ENCODE peak calls at places on chromosome 22, in six cellular contexts. One of them, this sample, is unnamed.

GRCh38 chr22:45585437-45585755 is 82.7 kb downstream of the FBLN1 start:
- DNase-seq in GM04503: no peak
- DNase-seq in endothelial cell: no peak
- DNase-seq in stimulated activated CD4-positive, alpha-beta T cell treated with anti-CD3 and anti-CD28 coated beads, Interleukin-15, amount 100 ng/mL, for 24 hours: no peak
- DNase-seq in neural crest cell: no peak
- DNase-seq in cardiac muscle cell: no peak
- DNase-seq in this sample: no peak

GRCh38 chr22:50313600-50313999 is 6.2 kb upstream of the PLXNB2 start:
- DNase-seq in GM04503: no peak
- DNase-seq in endothelial cell: no peak
- DNase-seq in stimulated activated CD4-positive, alpha-beta T cell treated with anti-CD3 and anti-CD28 coated beads, Interleukin-15, amount 100 ng/mL, for 24 hours: no peak
- DNase-seq in neural crest cell: no peak
- DNase-seq in cardiac muscle cell: no peak
- DNase-seq in this sample: no peak

GRCh38 chr22:49963647-49964026 is 3.1 kb downstream of the PIM3 start:
- DNase-seq in GM04503: no peak
- DNase-seq in endothelial cell: no peak
- DNase-seq in stimulated activated CD4-positive, alpha-beta T cell treated with anti-CD3 and anti-CD28 coated beads, Interleukin-15, amount 100 ng/mL, for 24 hours: no peak
- DNase-seq in neural crest cell: no peak
- DNase-seq in cardiac muscle cell: no peak
- DNase-seq in this sample: no peak

GRCh38 chr22:35538801-35539321 is 1.8 kb upstream of the RASD2 start:
- DNase-seq in GM04503: no peak
- DNase-seq in endothelial cell: peak
- DNase-seq in stimulated activated CD4-positive, alpha-beta T cell treated with anti-CD3 and anti-CD28 coated beads, Interleukin-15, amount 100 ng/mL, for 24 hours: peak
- DNase-seq in neural crest cell: peak
- DNase-seq in cardiac muscle cell: peak
- DNase-seq in this sample: peak

GRCh38 chr22:24437091-24437490 is 9.7 kb downstream of the ADORA2A start:
- DNase-seq in GM04503: no peak
- DNase-seq in endothelial cell: no peak
- DNase-seq in stimulated activated CD4-positive, alpha-beta T cell treated with anti-CD3 and anti-CD28 coated beads, Interleukin-15, amount 100 ng/mL, for 24 hours: no peak
- DNase-seq in neural crest cell: no peak
- DNase-seq in cardiac muscle cell: no peak
- DNase-seq in this sample: no peak

GRCh38 chr22:35894937-35895708 is 133.5 kb downstream of the RBFOX2 start:
- DNase-seq in GM04503: peak
- DNase-seq in endothelial cell: no peak
- DNase-seq in stimulated activated CD4-positive, alpha-beta T cell treated with anti-CD3 and anti-CD28 coated beads, Interleukin-15, amount 100 ng/mL, for 24 hours: no peak
- DNase-seq in neural crest cell: no peak
- DNase-seq in cardiac muscle cell: peak
- DNase-seq in this sample: no peak

GRCh38 chr22:21000215-21000986 is 1.5 kb downstream of the THAP7 start:
- DNase-seq in GM04503: no peak
- DNase-seq in endothelial cell: no peak
- DNase-seq in stimulated activated CD4-positive, alpha-beta T cell treated with anti-CD3 and anti-CD28 coated beads, Interleukin-15, amount 100 ng/mL, for 24 hours: peak
- DNase-seq in neural crest cell: no peak
- DNase-seq in cardiac muscle cell: no peak
- DNase-seq in this sample: peak

GRCh38 chr22:21693333-21693998 is 27.7 kb downstream of the PPIL2 start:
- DNase-seq in GM04503: no peak
- DNase-seq in endothelial cell: no peak
- DNase-seq in stimulated activated CD4-positive, alpha-beta T cell treated with anti-CD3 and anti-CD28 coated beads, Interleukin-15, amount 100 ng/mL, for 24 hours: no peak
- DNase-seq in neural crest cell: no peak
- DNase-seq in cardiac muscle cell: no peak
- DNase-seq in this sample: no peak

GRCh38 chr22:35102663-35103062 is 36.7 kb downstream of the ISX start:
- DNase-seq in GM04503: no peak
- DNase-seq in endothelial cell: no peak
- DNase-seq in stimulated activated CD4-positive, alpha-beta T cell treated with anti-CD3 and anti-CD28 coated beads, Interleukin-15, amount 100 ng/mL, for 24 hours: no peak
- DNase-seq in neural crest cell: no peak
- DNase-seq in cardiac muscle cell: peak
- DNase-seq in this sample: no peak

GRCh38 chr22:31790240-31790639 is 36.4 kb downstream of the DEPDC5 start:
- DNase-seq in GM04503: no peak
- DNase-seq in endothelial cell: no peak
- DNase-seq in stimulated activated CD4-positive, alpha-beta T cell treated with anti-CD3 and anti-CD28 coated beads, Interleukin-15, amount 100 ng/mL, for 24 hours: no peak
- DNase-seq in neural crest cell: no peak
- DNase-seq in cardiac muscle cell: no peak
- DNase-seq in this sample: no peak

GRCh38 chr22:25351631-25352293 is 132.3 kb downstream of the CRYBB2 start:
- DNase-seq in GM04503: no peak
- DNase-seq in endothelial cell: no peak
- DNase-seq in stimulated activated CD4-positive, alpha-beta T cell treated with anti-CD3 and anti-CD28 coated beads, Interleukin-15, amount 100 ng/mL, for 24 hours: no peak
- DNase-seq in neural crest cell: no peak
- DNase-seq in cardiac muscle cell: no peak
- DNase-seq in this sample: no peak

GRCh38 chr22:44172370-44173108 is 8.2 kb upstream of the PARVG start:
- DNase-seq in GM04503: no peak
- DNase-seq in endothelial cell: no peak
- DNase-seq in stimulated activated CD4-positive, alpha-beta T cell treated with anti-CD3 and anti-CD28 coated beads, Interleukin-15, amount 100 ng/mL, for 24 hours: no peak
- DNase-seq in neural crest cell: no peak
- DNase-seq in cardiac muscle cell: no peak
- DNase-seq in this sample: no peak

GRCh38 chr22:17266261-17266971 is 47.2 kb upstream of the ADA2 start:
- DNase-seq in GM04503: no peak
- DNase-seq in endothelial cell: peak
- DNase-seq in stimulated activated CD4-positive, alpha-beta T cell treated with anti-CD3 and anti-CD28 coated beads, Interleukin-15, amount 100 ng/mL, for 24 hours: peak
- DNase-seq in neural crest cell: peak
- DNase-seq in cardiac muscle cell: peak
- DNase-seq in this sample: peak

GRCh38 chr22:38443675-38444521 is 11.1 kb downstream of the KCNJ4 start:
- DNase-seq in GM04503: no peak
- DNase-seq in endothelial cell: no peak
- DNase-seq in stimulated activated CD4-positive, alpha-beta T cell treated with anti-CD3 and anti-CD28 coated beads, Interleukin-15, amount 100 ng/mL, for 24 hours: no peak
- DNase-seq in neural crest cell: no peak
- DNase-seq in cardiac muscle cell: no peak
- DNase-seq in this sample: no peak

GRCh38 chr22:45717787-45718186 is 46.2 kb downstream of the ATXN10 start:
- DNase-seq in GM04503: peak
- DNase-seq in endothelial cell: no peak
- DNase-seq in stimulated activated CD4-positive, alpha-beta T cell treated with anti-CD3 and anti-CD28 coated beads, Interleukin-15, amount 100 ng/mL, for 24 hours: no peak
- DNase-seq in neural crest cell: no peak
- DNase-seq in cardiac muscle cell: no peak
- DNase-seq in this sample: no peak

GRCh38 chr22:47398491-47398890 is 636.0 kb downstream of the TBC1D22A start:
- DNase-seq in GM04503: no peak
- DNase-seq in endothelial cell: no peak
- DNase-seq in stimulated activated CD4-positive, alpha-beta T cell treated with anti-CD3 and anti-CD28 coated beads, Interleukin-15, amount 100 ng/mL, for 24 hours: no peak
- DNase-seq in neural crest cell: no peak
- DNase-seq in cardiac muscle cell: no peak
- DNase-seq in this sample: no peak

GRCh38 chr22:17924076-17924475 is 100.3 kb downstream of the MICAL3 start:
- DNase-seq in GM04503: no peak
- DNase-seq in endothelial cell: no peak
- DNase-seq in stimulated activated CD4-positive, alpha-beta T cell treated with anti-CD3 and anti-CD28 coated beads, Interleukin-15, amount 100 ng/mL, for 24 hours: no peak
- DNase-seq in neural crest cell: no peak
- DNase-seq in cardiac muscle cell: no peak
- DNase-seq in this sample: no peak

GRCh38 chr22:39992088-39992826 is 2.5 kb upstream of the FAM83F start:
- DNase-seq in GM04503: no peak
- DNase-seq in endothelial cell: no peak
- DNase-seq in stimulated activated CD4-positive, alpha-beta T cell treated with anti-CD3 and anti-CD28 coated beads, Interleukin-15, amount 100 ng/mL, for 24 hours: no peak
- DNase-seq in neural crest cell: no peak
- DNase-seq in cardiac muscle cell: no peak
- DNase-seq in this sample: no peak

GRCh38 chr22:46798366-46799057 is 36.1 kb downstream of the TBC1D22A start:
- DNase-seq in GM04503: no peak
- DNase-seq in endothelial cell: peak
- DNase-seq in stimulated activated CD4-positive, alpha-beta T cell treated with anti-CD3 and anti-CD28 coated beads, Interleukin-15, amount 100 ng/mL, for 24 hours: peak
- DNase-seq in neural crest cell: peak
- DNase-seq in cardiac muscle cell: peak
- DNase-seq in this sample: peak

GRCh38 chr22:40482391-40482790 is 112.0 kb downstream of the SGSM3 start:
- DNase-seq in GM04503: no peak
- DNase-seq in endothelial cell: no peak
- DNase-seq in stimulated activated CD4-positive, alpha-beta T cell treated with anti-CD3 and anti-CD28 coated beads, Interleukin-15, amount 100 ng/mL, for 24 hours: no peak
- DNase-seq in neural crest cell: no peak
- DNase-seq in cardiac muscle cell: no peak
- DNase-seq in this sample: peak